ENCODE peak calls at places on chromosomes 16 and 17, in five cellular contexts. G, J, D, V and X are unnamed samples.

GRCh38 chr16:21197621-21198020 is 13.8 kb downstream of the ZP2 start:
- DNase-seq in V (no peak), J (no peak), G (no peak), D (no peak), X (no peak)

GRCh38 chr16:50598256-50598894 is 50.2 kb downstream of the NKD1 start:
- DNase-seq in V (no peak), G (no peak), J (no peak), D (no peak), X (no peak)

GRCh38 chr17:7835818-7836595 is 2.0 kb downstream of the KDM6B start:
- DNase-seq in G (peak), V (no peak), J (no peak), D (no peak), X (peak)

GRCh38 chr17:66963521-66964082 is 905 bp upstream of the CACNG4 start:
- DNase-seq in V (no peak), G (no peak), D (no peak), J (no peak), X (no peak)

GRCh38 chr16:81630632-81631026 is 148.5 kb upstream of the PLCG2 start:
- DNase-seq in V (no peak), D (no peak), G (no peak), J (no peak), X (no peak)

GRCh38 chr16:8919934-8920465 is 37.8 kb downstream of the LITAFD start:
- DNase-seq in D (no peak), V (no peak), G (peak), J (no peak), X (no peak)

GRCh38 chr17:27456681-27457404 is 595 bp downstream of the KSR1 start:
- DNase-seq in D (no peak), V (no peak), J (no peak), G (no peak), X (no peak)

GRCh38 chr17:49610883-49611584 is 35.4 kb downstream of the NXPH3 start:
- DNase-seq in V (no peak), G (no peak), J (no peak), D (no peak), X (no peak)

GRCh38 chr17:78956254-78956653 is 23.5 kb downstream of the LGALS3BP start:
- DNase-seq in J (no peak), G (no peak), D (peak), V (no peak), X (no peak)

GRCh38 chr17:4204676-4205075 is 59.1 kb downstream of the ANKFY1 start:
- DNase-seq in D (no peak), V (no peak), J (no peak), G (peak), X (peak)

GRCh38 chr17:77944390-77945222 is 13.9 kb upstream of the TNRC6C start:
- DNase-seq in V (no peak), J (no peak), D (no peak), G (no peak), X (no peak)

GRCh38 chr17:3683054-3683511 is 12.9 kb downstream of the P2RX5 start:
- DNase-seq in G (peak), D (peak), V (peak), J (no peak), X (no peak)

GRCh38 chr16:68265078-68265925 is 976 bp downstream of the SLC7A6 start:
- DNase-seq in G (peak), J (no peak), D (peak), V (peak), X (no peak)

GRCh38 chr16:81939164-81940067 is 71.9 kb downstream of the SDR42E1 start:
- DNase-seq in V (no peak), J (no peak), G (no peak), D (no peak), X (no peak)

GRCh38 chr17:79038545-79039135 is 14.7 kb downstream of the C1QTNF1 start:
- DNase-seq in V (no peak), J (peak), G (peak), D (peak), X (no peak)

GRCh38 chr17:44905006-44906000 is 6.1 kb upstream of the EFTUD2 start:
- DNase-seq in G (peak), J (no peak), D (no peak), V (no peak), X (no peak)

GRCh38 chr17:6023452-6023851 is 46.7 kb upstream of the WSCD1 start:
- DNase-seq in J (no peak), V (no peak), D (no peak), G (no peak), X (no peak)

GRCh38 chr16:2815299-2815771 is 1.7 kb upstream of the PRSS21 start:
- DNase-seq in D (no peak), V (no peak), G (no peak), J (peak), X (no peak)

GRCh38 chr17:57577751-57578607 is 167.1 kb downstream of the CCDC182 start:
- DNase-seq in V (no peak), J (no peak), G (peak), D (no peak), X (no peak)

GRCh38 chr17:42541041-42541833 is 5.2 kb downstream of the NAGLU start:
- DNase-seq in J (no peak), V (no peak), D (no peak), G (no peak), X (no peak)

GRCh38 chr17:65154770-65155589 is 17.8 kb downstream of the RGS9 start:
- DNase-seq in J (no peak), V (no peak), G (peak), D (peak), X (no peak)

GRCh38 chr17:64004218-64004770 is 6.1 kb downstream of the PRR29 start:
- DNase-seq in G (no peak), D (no peak), V (no peak), J (peak), X (no peak)

GRCh38 chr16:3732171-3732570 is 14.8 kb upstream of the TRAP1 start:
- DNase-seq in J (no peak), G (no peak), D (no peak), V (no peak), X (no peak)

GRCh38 chr16:3127745-3128144 is 7.1 kb upstream of the ZNF213 start:
- DNase-seq in G (no peak), V (no peak), D (no peak), J (no peak), X (no peak)

GRCh38 chr16:59748531-59748930 is 1014.4 kb upstream of the GOT2 start:
- DNase-seq in D (no peak), G (no peak), V (no peak), J (no peak), X (no peak)

GRCh38 chr16:88499836-88500251 is 46.8 kb downstream of the ZFPM1 start:
- DNase-seq in G (no peak), J (no peak), V (no peak), D (no peak), X (no peak)

GRCh38 chr16:15399317-15399716 is 3.8 kb downstream of the MPV17L start:
- DNase-seq in G (no peak), V (no peak), J (no peak), D (no peak), X (no peak)

GRCh38 chr16:50718761-50719400 is 23.0 kb upstream of the CYLD start:
- DNase-seq in G (no peak), D (no peak), J (no peak), V (no peak), X (no peak)

GRCh38 chr17:2547176-2547575 is 35.5 kb upstream of the METTL16 start:
- DNase-seq in J (no peak), D (peak), V (no peak), G (peak), X (no peak)

GRCh38 chr17:3557768-3558583 is at the start of gene TRPV3:
- DNase-seq in J (no peak), D (peak), V (peak), G (peak), X (no peak)

GRCh38 chr16:89693931-89694783 is 7.3 kb downstream of the SPATA2L start:
- DNase-seq in G (no peak), J (peak), D (no peak), V (no peak), X (no peak)

GRCh38 chr16:2481676-2482075 is 6.7 kb downstream of the TBC1D24 start:
- DNase-seq in V (no peak), G (no peak), J (no peak), D (no peak), X (no peak)

GRCh38 chr16:5319799-5320198 is 222.2 kb upstream of the EEF2KMT start:
- DNase-seq in G (no peak), V (no peak), D (no peak), J (no peak), X (no peak)

GRCh38 chr16:50861926-50862325 is 120.0 kb downstream of the CYLD start:
- DNase-seq in G (peak), V (no peak), J (no peak), D (peak), X (no peak)

GRCh38 chr17:61416540-61417363 is 17.1 kb downstream of the TBX2 start:
- DNase-seq in G (peak), D (peak), J (peak), V (peak), X (peak)

GRCh38 chr17:80292557-80292956 is 31.9 kb downstream of the RNF213 start:
- DNase-seq in G (no peak), V (no peak), J (no peak), D (no peak), X (no peak)

GRCh38 chr17:15436399-15437369 is 30.7 kb downstream of the CDRT4 start:
- DNase-seq in J (no peak), D (no peak), G (peak), V (no peak), X (no peak)

GRCh38 chr17:79952265-79952877 is 83.3 kb downstream of the TBC1D16 start:
- DNase-seq in D (no peak), V (no peak), G (no peak), J (peak), X (no peak)

GRCh38 chr16:30397776-30398659 is 2.8 kb downstream of the ZNF48 start:
- DNase-seq in D (no peak), V (no peak), G (no peak), J (no peak), X (no peak)

GRCh38 chr16:30395992-30396560 is 856 bp downstream of the ZNF48 start:
- DNase-seq in J (no peak), V (no peak), G (no peak), D (no peak), X (no peak)

GRCh38 chr16:30397056-30397455 is 1.8 kb downstream of the ZNF48 start:
- DNase-seq in J (no peak), V (no peak), D (no peak), G (no peak), X (no peak)

GRCh38 chr16:30394603-30395154 is 541 bp upstream of the ZNF48 start:
- DNase-seq in D (no peak), J (no peak), G (no peak), V (no peak), X (peak)

DNA sequence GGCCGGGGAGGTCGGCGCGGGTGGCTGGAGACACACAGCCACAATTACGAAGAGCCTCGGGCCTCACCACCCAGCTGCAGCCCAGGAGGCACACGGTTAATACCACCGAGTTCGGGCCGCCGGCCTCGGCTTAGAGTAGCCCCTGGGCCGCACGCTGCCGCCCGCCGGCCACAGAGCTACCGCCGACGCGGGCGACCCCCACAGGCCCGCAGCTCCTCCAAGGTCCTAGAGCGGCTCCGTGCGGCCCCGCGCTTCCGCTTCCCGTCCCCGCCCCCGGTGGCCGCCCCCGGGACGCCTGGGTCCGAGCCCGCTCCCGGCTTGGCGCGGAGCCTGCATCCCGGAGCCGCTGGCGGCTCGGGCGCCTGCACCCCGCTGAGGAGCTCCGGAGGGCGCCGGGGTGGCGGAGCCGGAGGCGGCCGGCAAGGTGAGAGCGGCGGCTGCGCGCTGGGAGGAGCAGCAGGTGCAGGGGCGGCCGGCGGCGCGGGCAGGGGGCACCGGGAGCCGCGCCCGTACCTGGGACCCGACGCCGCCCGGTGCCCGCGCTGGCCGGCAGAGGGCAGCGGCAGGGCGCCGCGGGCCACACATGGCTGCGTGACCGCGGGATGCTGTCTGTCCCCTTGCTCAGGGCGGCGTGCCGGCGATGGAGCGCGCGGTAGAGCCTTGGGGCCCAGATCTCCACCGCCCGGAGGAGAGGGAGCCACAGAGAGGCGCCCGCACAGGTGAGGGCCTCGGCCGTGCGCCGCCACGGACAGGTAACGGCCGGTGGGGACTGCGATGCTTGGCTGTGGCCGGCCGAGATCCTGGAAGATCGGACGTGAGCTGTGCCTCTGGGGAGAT is at the start of gene ZNF48:
- DNase-seq in D (peak), V (peak), J (peak), G (peak), X (peak)
- TF ChIP-seq CTCF in D (peak), V (no peak), J (peak), G (no peak), X (peak)

DNA sequence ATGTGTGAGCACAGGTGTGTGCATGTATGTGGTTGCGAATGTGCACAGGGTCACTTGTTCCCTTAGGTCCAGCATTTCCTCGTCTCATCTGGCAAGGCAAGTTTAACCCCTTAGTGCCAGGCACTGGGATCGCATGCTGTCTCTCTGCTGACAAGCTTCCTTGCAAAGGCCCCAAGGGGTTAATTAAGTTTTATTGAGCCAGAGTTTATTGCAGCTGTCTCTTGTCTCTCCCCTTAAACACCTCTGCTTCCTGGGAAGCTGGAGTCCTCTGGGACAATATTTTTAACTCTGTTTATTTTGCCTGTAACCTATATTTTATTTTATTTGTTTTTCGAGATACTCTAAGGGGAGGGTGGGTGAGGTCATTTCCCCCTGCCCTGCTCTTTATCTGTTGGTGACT is 99.8 kb downstream of the CBLN1 start:
- DNase-seq in J (no peak), D (no peak), G (no peak), V (no peak), X (no peak)
- TF ChIP-seq CTCF in J (no peak), D (no peak), G (no peak), V (no peak), X (no peak)

GRCh38 chr17:35021520-35022380 is 41.4 kb downstream of the LIG3 start:
- DNase-seq in J (no peak), G (no peak), V (no peak), D (no peak), X (no peak)

GRCh38 chr17:35019386-35020179 is 39.3 kb downstream of the LIG3 start:
- DNase-seq in G (no peak), V (no peak), J (no peak), D (no peak), X (no peak)

GRCh38 chr17:35025541-35025940 is 38.0 kb downstream of the RFFL start:
- DNase-seq in J (no peak), D (no peak), G (no peak), V (no peak), X (no peak)

GRCh38 chr17:35023538-35023937 is 40.0 kb downstream of the RFFL start:
- DNase-seq in D (no peak), G (no peak), V (no peak), J (no peak), X (no peak)

GRCh38 chr17:35022536-35023063 is 40.9 kb downstream of the RFFL start:
- DNase-seq in J (no peak), G (peak), D (peak), V (peak), X (peak)
- TF ChIP-seq CTCF in J (no peak), G (peak), D (no peak), V (no peak), X (peak)

GRCh38 chr17:74404802-74405201 is 27.1 kb upstream of the GPRC5C start:
- DNase-seq in D (no peak), G (no peak), J (no peak), V (no peak), X (no peak)

GRCh38 chr17:74410001-74410443 is 21.9 kb upstream of the GPRC5C start:
- DNase-seq in G (no peak), V (no peak), D (no peak), J (no peak), X (no peak)

GRCh38 chr17:74408830-74409229 is 23.1 kb upstream of the GPRC5C start:
- DNase-seq in G (no peak), J (no peak), D (no peak), V (no peak), X (no peak)

GRCh38 chr17:74407384-74407783 is 24.5 kb upstream of the GPRC5C start:
- DNase-seq in G (no peak), V (no peak), D (no peak), J (no peak), X (no peak)

DNA sequence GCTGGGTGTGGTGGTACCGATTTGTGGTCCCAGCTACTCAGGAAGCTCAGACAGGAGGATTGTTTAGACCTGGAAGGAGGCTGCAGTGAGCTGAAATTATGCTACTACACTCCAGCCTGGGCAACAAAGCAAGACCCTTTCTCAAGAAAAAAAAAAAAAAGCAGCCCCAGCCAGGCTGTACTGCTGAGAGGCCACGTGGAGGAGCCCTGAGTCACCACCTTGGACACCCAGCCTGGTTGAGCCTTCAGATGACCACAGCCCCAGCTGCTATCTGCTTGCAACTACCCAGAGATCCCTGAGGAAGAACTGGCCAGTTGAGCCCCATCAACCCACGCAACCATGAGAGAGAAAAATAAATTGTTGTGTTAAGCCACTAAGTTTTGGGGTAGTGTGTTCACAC is 23.6 kb upstream of the GPRC5C start:
- DNase-seq in J (no peak), G (peak), D (no peak), V (no peak), X (no peak)
- TF ChIP-seq CTCF in J (no peak), G (peak), D (no peak), V (no peak), X (no peak)

DNA sequence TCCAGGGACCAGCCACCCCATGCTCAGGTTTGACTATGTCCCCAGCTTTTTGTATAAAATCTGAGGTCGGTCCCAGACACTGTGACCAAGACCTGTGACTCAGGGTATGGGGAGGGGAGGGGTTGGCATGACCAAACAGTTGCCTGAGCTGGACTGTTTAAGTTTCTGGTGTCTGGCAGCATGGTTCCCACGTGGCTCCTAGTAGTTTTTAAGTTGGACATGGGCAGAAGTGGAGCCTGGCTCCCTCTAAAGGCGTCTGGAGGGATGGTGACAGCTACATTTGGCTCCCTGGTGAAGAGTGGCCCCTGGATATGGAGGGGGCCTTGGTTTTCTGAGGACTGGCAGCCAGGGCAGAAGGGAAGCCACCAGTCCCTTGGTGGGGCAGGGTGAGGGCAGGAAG is 7.9 kb downstream of the SMCR8 start:
- DNase-seq in G (peak), V (no peak), J (no peak), D (no peak), X (no peak)
- TF ChIP-seq CTCF in G (peak), V (no peak), J (no peak), D (no peak), X (no peak)

DNA sequence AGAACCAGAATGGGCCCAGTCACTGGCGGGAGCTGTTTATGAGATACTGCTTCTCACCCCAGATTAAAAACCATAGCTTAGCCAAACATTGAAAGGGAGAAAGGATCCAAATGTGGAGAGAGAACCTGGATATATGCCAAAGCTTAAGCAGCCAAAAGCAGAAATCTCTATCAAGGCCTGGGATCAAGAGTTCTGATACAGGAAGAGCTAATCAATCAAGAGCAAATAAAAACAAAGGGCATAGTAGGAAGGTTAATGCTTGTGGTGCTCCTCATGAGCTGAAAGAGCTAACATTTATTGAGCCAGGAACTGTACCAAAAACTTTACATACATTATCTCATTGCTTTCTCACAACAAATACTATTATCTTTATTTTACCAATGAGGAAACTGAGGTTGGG is 2.8 kb downstream of the SLFN12L start:
- DNase-seq in D (no peak), G (no peak), J (no peak), V (no peak), X (no peak)
- TF ChIP-seq CTCF in D (no peak), G (no peak), J (no peak), V (no peak), X (no peak)

GRCh38 chr17:29569245-29569950 is 897 bp downstream of the TP53I13 start:
- DNase-seq in V (no peak), D (peak), G (no peak), J (peak), X (peak)
- TF ChIP-seq CTCF in V (no peak), D (no peak), G (no peak), J (no peak), X (no peak)

GRCh38 chr17:81482673-81483072 is 29.9 kb downstream of the ACTG1 start:
- DNase-seq in J (no peak), V (no peak), D (no peak), G (no peak), X (no peak)
- TF ChIP-seq CTCF in J (no peak), V (no peak), D (no peak), G (no peak), X (no peak)

DNA sequence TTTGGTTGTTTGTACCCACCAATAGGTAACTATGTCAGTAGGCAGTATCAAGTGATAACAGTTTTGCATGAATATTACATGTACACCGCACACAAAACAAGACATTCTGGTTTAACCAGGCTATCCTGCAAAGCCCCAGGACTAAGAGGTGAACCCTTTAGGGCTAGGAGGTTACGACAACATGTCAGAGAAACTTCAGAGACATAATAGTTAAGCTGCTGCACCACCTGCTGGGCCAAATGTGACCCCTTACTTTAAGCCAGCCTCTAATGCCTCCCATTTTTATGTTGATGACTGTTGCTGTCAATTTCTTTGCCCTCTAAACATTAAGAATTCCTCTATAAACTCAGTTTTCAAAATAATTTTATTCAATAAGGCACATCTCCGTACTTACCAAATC is 15.4 kb downstream of the SRP68 start:
- DNase-seq in J (no peak), G (no peak), V (no peak), D (no peak), X (no peak)
- TF ChIP-seq CTCF in J (peak), G (no peak), V (no peak), D (no peak), X (no peak)